ENCODE peak calls at places on chromosomes 7 and 10, in four cellular contexts. K, V, E and U are unnamed samples.

GRCh38 chr10:49739426-49739825 is 22.7 kb downstream of the OGDHL start:
- DNase-seq in K (no peak), V (no peak), E (no peak), U (no peak)

GRCh38 chr10:108783897-108784296 is 1139.4 kb downstream of the XPNPEP1 start:
- DNase-seq in K (peak), V (peak), E (peak), U (peak)

GRCh38 chr10:125779403-125780327 is 4.0 kb upstream of the MMP21 start:
- DNase-seq in K (no peak), V (no peak), E (no peak), U (no peak)

GRCh38 chr10:131620314-131620713 is 280.5 kb upstream of the PPP2R2D start:
- DNase-seq in K (no peak), V (no peak), E (no peak), U (no peak)

GRCh38 chr7:27873981-27874957 is 134.3 kb downstream of the TAX1BP1 start:
- DNase-seq in K (no peak), V (no peak), E (no peak), U (no peak)

GRCh38 chr7:156554488-156554887 is 86.1 kb upstream of the RNF32 start:
- DNase-seq in K (no peak), V (no peak), E (no peak), U (no peak)

GRCh38 chr10:42990016-42990720 is 86.7 kb upstream of the RET start:
- DNase-seq in K (no peak), V (peak), E (no peak), U (no peak)

GRCh38 chr10:62669351-62669750 is 135.2 kb upstream of the ADO start:
- DNase-seq in K (no peak), V (no peak), E (no peak), U (no peak)

GRCh38 chr10:97843296-97843671 is 6.4 kb upstream of the GOLGA7B start:
- DNase-seq in K (no peak), V (no peak), E (no peak), U (no peak)

GRCh38 chr10:69872326-69872725 is 70.6 kb downstream of the COL13A1 start:
- DNase-seq in K (no peak), V (no peak), E (no peak), U (no peak)

GRCh38 chr7:29320577-29320976 is 126.0 kb downstream of the CHN2 start:
- DNase-seq in K (no peak), V (no peak), E (no peak), U (no peak)

GRCh38 chr7:44978511-44979366 is at the start of gene MYO1G:
- DNase-seq in K (peak), V (no peak), E (no peak), U (peak)

GRCh38 chr7:107313355-107313754 is 144.6 kb downstream of the HBP1 start:
- DNase-seq in K (no peak), V (no peak), E (no peak), U (no peak)

GRCh38 chr10:45809829-45810228 is 37.5 kb downstream of the AGAP4 start:
- DNase-seq in K (no peak), V (no peak), E (peak), U (no peak)

GRCh38 chr10:128411624-128412023 is 285.4 kb upstream of the MKI67 start:
- DNase-seq in K (no peak), V (no peak), E (no peak), U (no peak)

GRCh38 chr10:77325233-77325537 is 312.4 kb downstream of the KCNMA1 start:
- DNase-seq in K (no peak), V (no peak), E (no peak), U (no peak)

GRCh38 chr10:11715815-11716494 is 26.2 kb upstream of the ECHDC3 start:
- DNase-seq in K (no peak), V (no peak), E (no peak), U (no peak)

GRCh38 chr7:39609084-39609461 is 14.3 kb upstream of the RALA start:
- DNase-seq in K (no peak), V (no peak), E (no peak), U (no peak)

GRCh38 chr10:42951486-42952251 is 125.2 kb upstream of the RET start:
- DNase-seq in K (no peak), V (no peak), E (peak), U (no peak)

GRCh38 chr10:34031410-34031809 is 696.9 kb upstream of the NRP1 start:
- DNase-seq in K (no peak), V (no peak), E (no peak), U (no peak)

GRCh38 chr7:134886353-134887057 is 99.8 kb upstream of the AGBL3 start:
- DNase-seq in K (no peak), V (no peak), E (no peak), U (no peak)

GRCh38 chr10:74589226-74589673 is 237.2 kb upstream of the KAT6B start:
- DNase-seq in K (no peak), V (no peak), E (peak), U (peak)

GRCh38 chr10:113631680-113632079 is 32.2 kb downstream of the NRAP start:
- DNase-seq in K (no peak), V (no peak), E (no peak), U (no peak)

GRCh38 chr10:131855396-131855762 is 45.4 kb upstream of the PPP2R2D start:
- DNase-seq in K (no peak), V (no peak), E (no peak), U (no peak)

GRCh38 chr7:19161671-19162070 is 16.4 kb upstream of the FERD3L start:
- DNase-seq in K (no peak), V (no peak), E (no peak), U (no peak)

GRCh38 chr7:128217972-128218652 is 23.0 kb upstream of the LEP start:
- DNase-seq in K (no peak), V (no peak), E (no peak), U (no peak)

GRCh38 chr10:132658546-132659205 is 121.1 kb downstream of the INPP5A start:
- DNase-seq in K (no peak), V (no peak), E (no peak), U (no peak)

GRCh38 chr10:129848084-129848483 is 116.0 kb downstream of the EBF3 start:
- DNase-seq in K (no peak), V (no peak), E (no peak), U (no peak)

GRCh38 chr7:50721160-50721559 is 61.5 kb downstream of the GRB10 start:
- DNase-seq in K (no peak), V (no peak), E (no peak), U (no peak)

GRCh38 chr10:109978481-109978880 is 29.3 kb upstream of the ADD3 start:
- DNase-seq in K (no peak), V (no peak), E (peak), U (no peak)

GRCh38 chr7:30804078-30804661 is 33.0 kb downstream of the MINDY4 start:
- DNase-seq in K (no peak), V (no peak), E (no peak), U (no peak)

GRCh38 chr10:28628184-28628893 is 49.0 kb upstream of the BAMBI start:
- DNase-seq in K (peak), V (peak), E (peak), U (no peak)

GRCh38 chr10:113199459-113199858 is 249.4 kb downstream of the TCF7L2 start:
- DNase-seq in K (no peak), V (no peak), E (no peak), U (no peak)

GRCh38 chr10:86446424-86446823 is 75.2 kb downstream of the WAPL start:
- DNase-seq in K (no peak), V (no peak), E (no peak), U (no peak)

DNA sequence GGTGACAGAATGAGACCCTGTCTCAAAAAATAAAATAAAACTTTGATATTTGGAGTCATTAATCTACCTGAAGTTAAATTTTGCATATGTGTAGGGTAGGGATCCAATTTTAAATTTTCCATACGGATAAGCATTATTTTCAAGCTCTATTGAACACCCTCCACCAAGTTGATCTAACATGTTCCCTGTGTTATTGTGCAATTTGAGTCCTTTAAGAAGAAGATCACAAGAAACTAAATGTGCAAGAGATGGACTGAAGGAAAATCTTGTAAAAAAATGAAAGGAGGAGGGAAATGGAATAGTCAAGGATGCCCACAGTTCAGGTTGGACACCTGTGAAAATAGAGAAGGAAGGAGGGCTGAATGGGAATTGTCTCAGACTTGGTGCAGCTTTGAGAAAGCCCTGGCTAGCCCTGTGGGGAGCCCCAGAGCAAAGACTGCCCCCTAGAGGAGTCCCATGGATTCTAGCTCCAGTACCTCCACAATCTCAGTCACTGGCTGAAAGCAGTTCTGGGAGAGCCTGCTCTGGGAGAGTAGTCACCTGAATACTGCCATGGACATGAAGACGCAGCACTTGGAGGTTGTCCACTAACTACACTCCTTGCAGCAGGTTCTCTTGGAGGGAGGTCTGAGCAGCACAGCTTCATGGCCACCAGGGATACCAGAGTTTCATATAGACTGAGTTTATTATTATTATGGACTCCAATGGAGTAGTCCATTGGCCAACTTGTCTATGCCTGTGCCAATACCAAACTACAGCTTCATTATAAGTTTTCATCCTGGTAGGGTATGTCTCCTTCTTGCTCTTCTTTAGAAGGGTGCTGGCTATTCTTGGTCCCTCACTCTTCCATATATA is 5.7 kb upstream of the TIAL1 start:
- DNase-seq in K (no peak), V (no peak), E (peak), U (no peak)
- TF ChIP-seq SPI1 in K (no peak), V (no peak), E (no peak), U (no peak)

DNA sequence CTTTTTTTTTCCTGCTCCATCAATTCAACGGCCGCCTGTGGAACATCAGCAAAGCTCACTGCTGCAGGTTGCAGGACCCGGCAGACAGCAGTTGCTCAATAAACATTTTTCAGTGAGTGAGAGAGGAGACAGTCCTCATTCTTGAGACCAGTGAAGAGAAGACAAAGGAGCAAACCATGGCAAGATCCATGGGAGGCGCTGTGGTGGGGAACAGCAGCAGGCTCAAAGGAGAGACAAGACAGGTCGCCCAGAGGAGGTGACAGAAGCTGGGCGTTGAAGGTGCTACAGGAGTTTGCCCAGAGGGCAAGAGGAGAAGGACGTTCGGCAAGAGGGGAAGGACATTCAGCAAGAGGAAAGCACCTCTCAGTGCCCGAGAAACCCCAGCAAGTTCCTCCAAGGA is 74.5 kb upstream of the FGFR2 start:
- DNase-seq in K (no peak), V (no peak), E (no peak), U (no peak)
- TF ChIP-seq SPI1 in K (no peak), V (no peak), E (no peak), U (no peak)

GRCh38 chr10:52226448-52226847 is 87.6 kb upstream of the DKK1 start:
- DNase-seq in K (no peak), V (no peak), E (no peak), U (no peak)
- TF ChIP-seq SPI1 in K (no peak), V (no peak), E (no peak), U (no peak)

DNA sequence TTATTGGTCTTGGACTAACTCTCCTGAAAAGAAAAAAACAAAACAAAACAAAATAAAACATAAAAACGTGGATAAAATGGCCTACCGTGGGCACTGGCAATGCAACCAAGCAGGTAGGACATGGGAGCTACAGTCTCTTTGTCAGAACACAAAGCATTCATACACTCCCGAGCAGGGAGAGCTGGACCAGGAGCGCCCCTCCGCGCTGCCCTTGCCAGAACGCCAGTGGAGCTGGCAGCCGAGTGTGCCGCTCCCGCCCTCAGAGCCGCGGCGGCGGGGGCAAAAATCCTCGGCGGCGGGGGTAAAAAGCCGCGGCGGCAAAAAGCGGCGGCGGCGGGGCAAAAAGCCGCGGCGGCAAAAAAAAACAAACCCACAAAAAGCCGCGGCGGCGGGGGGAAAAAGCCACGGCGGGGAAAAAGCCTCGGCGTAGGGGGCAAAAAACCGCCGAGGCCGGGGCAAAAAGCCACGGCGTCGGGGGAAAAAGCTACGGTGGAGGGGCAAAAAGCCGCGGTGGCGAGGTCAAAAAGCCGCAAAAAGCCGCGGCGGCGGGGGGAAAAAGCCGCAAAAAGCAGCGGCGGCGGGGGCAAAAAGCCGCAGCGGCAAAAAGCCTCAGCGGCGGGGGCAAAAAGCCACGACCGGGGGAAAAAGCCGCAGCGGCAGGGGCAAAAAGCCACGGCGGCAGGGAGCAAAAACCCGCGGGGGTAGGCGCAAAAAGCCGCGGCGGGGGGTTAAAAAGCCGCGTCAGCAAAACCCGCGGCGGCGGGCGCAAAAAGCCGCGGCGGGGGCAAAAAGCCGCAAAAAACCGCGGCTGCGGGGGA is 418.1 kb downstream of the ZNF716 start:
- DNase-seq in K (no peak), V (no peak), E (no peak), U (no peak)
- TF ChIP-seq SPI1 in K (no peak), V (no peak), E (no peak), U (no peak)

GRCh38 chr10:96292971-96293909 is 11.0 kb upstream of the DNTT start:
- DNase-seq in K (peak), V (no peak), E (peak), U (no peak)
- TF ChIP-seq SPI1 in K (no peak), V (no peak), E (no peak), U (no peak)

DNA sequence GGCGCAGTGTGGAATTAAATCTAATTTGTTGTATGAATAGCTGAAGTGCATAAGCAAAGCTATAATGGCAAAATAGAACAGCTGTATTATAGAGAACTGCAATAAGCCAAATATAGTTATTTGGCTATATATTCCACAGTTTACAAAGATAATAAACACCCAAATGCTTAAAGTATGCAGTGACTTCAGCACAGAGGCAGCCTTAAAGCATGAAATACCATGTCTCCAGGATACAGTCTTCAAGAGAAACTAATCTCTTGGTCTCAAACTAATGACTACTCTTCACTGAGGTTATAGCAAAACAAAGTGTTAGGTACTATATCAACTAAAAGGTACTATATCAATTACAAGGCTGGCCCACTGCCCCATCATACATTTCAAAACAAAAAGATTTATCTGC is 48.0 kb downstream of the NT5C2 start:
- DNase-seq in K (no peak), V (no peak), E (no peak), U (no peak)
- TF ChIP-seq SPI1 in K (no peak), V (no peak), E (no peak), U (no peak)

GRCh38 chr10:12961416-12961815 is 40.1 kb downstream of the CCDC3 start:
- DNase-seq in K (no peak), V (no peak), E (no peak), U (no peak)
- TF ChIP-seq SPI1 in K (no peak), V (no peak), E (no peak), U (no peak)